ENCODE peak calls at places on chromosomes 7 and 10, in nine cellular contexts. V is GM12865; C is left ventricle myocardium inferior; D is psoas muscle; F is colonic mucosa; X is lower leg skin; A is neural crest cell; W is PC-9; P is CD8-positive, alpha-beta T cell. I is an unnamed sample.

GRCh38 chr10:91944880-91945630 is 21.5 kb downstream of the BTAF1 start:
- DNase-seq in D (no peak), A (no peak), V (peak), P (no peak), X (no peak), F (no peak), W (no peak), C (no peak), I (no peak)

GRCh38 chr7:113197274-113197673 is 78.9 kb upstream of the SMIM30 start:
- DNase-seq in W (no peak), D (no peak), C (no peak), X (no peak), A (no peak), V (no peak), F (no peak), P (no peak), I (no peak)

GRCh38 chr7:131471605-131472004 is 84.8 kb downstream of the PODXL start:
- DNase-seq in X (no peak), D (peak), F (no peak), C (no peak), V (no peak), A (no peak), W (no peak), P (no peak), I (no peak)

GRCh38 chr7:14637968-14638367 is 264.6 kb downstream of the DGKB start:
- DNase-seq in D (no peak), A (no peak), W (no peak), F (no peak), V (no peak), C (no peak), X (no peak), P (no peak), I (no peak)

GRCh38 chr7:27767374-27767773 is 27.4 kb downstream of the TAX1BP1 start:
- DNase-seq in A (no peak), P (no peak), V (no peak), C (no peak), W (no peak), X (no peak), F (no peak), D (no peak), I (no peak)

GRCh38 chr7:111038185-111038584 is 52.7 kb upstream of the LRRN3 start:
- DNase-seq in A (no peak), P (no peak), C (no peak), D (no peak), V (no peak), X (no peak), F (no peak), W (no peak), I (no peak)

GRCh38 chr10:79245539-79246208 is 101.6 kb upstream of the PPIF start:
- DNase-seq in P (no peak), D (no peak), W (no peak), X (no peak), C (no peak), V (peak), A (no peak), F (no peak), I (no peak)

GRCh38 chr7:69695998-69696657 is 97.9 kb downstream of the AUTS2 start:
- DNase-seq in A (no peak), F (no peak), C (no peak), W (no peak), D (no peak), V (peak), P (no peak), X (no peak), I (no peak)

GRCh38 chr7:151579642-151580041 is 59.9 kb upstream of the RHEB start:
- DNase-seq in V (no peak), A (no peak), W (no peak), X (no peak), F (no peak), D (no peak), C (no peak), P (no peak), I (no peak)

GRCh38 chr10:11530806-11531205 is 80.6 kb downstream of the USP6NL start:
- DNase-seq in A (no peak), D (no peak), P (no peak), W (no peak), F (no peak), V (peak), C (no peak), X (no peak), I (no peak)

GRCh38 chr10:11535376-11535959 is 76.0 kb downstream of the USP6NL start:
- DNase-seq in D (no peak), W (no peak), X (no peak), V (peak), P (no peak), A (no peak), F (no peak), C (no peak), I (no peak)

GRCh38 chr10:11536256-11536655 is 75.2 kb downstream of the USP6NL start:
- DNase-seq in C (no peak), A (no peak), V (no peak), D (no peak), X (no peak), W (no peak), P (no peak), F (no peak), I (no peak)

GRCh38 chr10:11532329-11532728 is 79.1 kb downstream of the USP6NL start:
- DNase-seq in A (no peak), P (no peak), V (peak), F (no peak), X (no peak), W (no peak), C (no peak), D (no peak), I (no peak)

GRCh38 chr10:11533328-11533781 is 78.1 kb downstream of the USP6NL start:
- DNase-seq in C (no peak), P (no peak), W (no peak), V (peak), A (no peak), F (no peak), X (no peak), D (no peak), I (no peak)
- TF ChIP-seq CTCF in C (peak), P (no peak), W (no peak), V (peak), A (peak), F (peak), X (no peak), D (peak), I (peak)

DNA sequence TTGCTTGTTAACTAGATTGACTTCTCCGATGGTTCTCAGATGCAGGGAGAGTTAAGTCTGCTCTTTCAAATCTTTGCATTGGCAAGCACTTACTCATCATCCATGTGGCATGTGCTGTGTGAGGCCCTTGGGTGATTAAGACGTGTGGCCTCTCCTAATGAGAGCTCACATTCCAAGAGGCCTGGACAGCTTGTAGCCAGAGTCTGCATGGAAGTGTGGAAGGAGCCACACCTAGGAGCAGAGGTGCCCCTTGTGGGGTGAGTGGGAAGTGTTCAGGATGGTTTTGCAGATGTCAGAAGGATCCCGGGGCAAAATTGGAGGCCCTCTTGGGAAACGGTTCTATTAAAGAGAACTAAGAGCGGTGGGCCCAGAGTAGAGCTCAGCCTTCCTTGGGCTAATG is 225.9 kb downstream of the PAXIP1 start:
- DNase-seq in V (no peak), A (no peak), W (no peak), X (no peak), P (no peak), F (no peak), D (no peak), C (no peak), I (no peak)
- TF ChIP-seq CTCF in V (no peak), A (no peak), W (no peak), X (no peak), P (no peak), F (no peak), D (no peak), C (no peak), I (peak)

GRCh38 chr7:46745700-46746090 is 824.6 kb upstream of the IGFBP3 start:
- DNase-seq in P (no peak), F (no peak), X (no peak), V (no peak), A (no peak), C (no peak), W (no peak), D (no peak), I (no peak)
- TF ChIP-seq CTCF in P (no peak), F (no peak), X (no peak), V (no peak), A (no peak), C (peak), W (no peak), D (no peak), I (no peak)

DNA sequence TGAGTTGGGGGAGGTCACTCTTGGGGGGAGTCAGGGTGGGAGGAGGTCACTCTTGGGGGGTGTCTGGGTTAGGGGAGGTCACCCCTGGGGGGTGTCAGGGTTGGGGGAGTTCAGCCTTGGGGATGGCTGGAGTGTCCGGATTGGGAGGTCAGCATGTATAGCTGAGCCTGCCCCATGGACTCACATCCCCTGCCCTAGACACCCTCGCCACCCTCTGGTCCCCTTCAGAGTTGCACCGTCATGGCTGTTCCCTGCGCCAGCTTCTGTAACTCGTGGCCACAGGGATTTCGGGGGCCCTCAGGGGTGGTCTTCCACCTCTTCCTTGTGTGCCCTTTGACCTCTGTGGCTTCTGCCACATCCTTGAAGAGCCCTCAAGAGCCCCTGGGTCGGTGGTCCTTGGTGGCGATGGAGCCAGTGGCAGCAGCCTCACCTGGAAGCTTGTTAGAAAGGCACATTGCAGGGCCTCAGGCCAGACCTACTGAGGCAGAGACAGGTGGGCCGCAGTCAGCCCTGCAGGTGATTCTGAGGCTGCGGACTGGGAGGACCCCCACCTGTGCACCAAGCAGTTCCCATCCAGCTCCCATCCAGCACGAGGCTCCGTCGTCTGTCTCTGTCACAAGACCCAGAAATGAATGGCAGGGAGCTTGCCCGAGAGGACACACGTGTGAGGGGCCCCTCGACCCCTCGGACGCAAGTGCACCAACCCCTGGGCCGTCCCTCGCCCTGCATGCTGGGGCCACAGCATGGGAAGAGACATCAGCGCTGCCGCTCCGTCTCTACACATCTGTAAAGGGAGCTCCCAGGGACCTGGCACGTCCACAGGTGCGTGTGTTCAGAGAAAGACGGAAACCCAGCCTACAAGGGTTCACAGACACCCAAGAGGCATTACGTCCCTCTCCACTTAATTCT is 44.7 kb upstream of the SUN1 start:
- DNase-seq in P (no peak), W (no peak), D (peak), F (no peak), V (no peak), A (no peak), X (no peak), C (no peak), I (no peak)
- TF ChIP-seq CTCF in P (no peak), W (peak), D (no peak), F (no peak), V (no peak), A (peak), X (no peak), C (no peak), I (peak)

DNA sequence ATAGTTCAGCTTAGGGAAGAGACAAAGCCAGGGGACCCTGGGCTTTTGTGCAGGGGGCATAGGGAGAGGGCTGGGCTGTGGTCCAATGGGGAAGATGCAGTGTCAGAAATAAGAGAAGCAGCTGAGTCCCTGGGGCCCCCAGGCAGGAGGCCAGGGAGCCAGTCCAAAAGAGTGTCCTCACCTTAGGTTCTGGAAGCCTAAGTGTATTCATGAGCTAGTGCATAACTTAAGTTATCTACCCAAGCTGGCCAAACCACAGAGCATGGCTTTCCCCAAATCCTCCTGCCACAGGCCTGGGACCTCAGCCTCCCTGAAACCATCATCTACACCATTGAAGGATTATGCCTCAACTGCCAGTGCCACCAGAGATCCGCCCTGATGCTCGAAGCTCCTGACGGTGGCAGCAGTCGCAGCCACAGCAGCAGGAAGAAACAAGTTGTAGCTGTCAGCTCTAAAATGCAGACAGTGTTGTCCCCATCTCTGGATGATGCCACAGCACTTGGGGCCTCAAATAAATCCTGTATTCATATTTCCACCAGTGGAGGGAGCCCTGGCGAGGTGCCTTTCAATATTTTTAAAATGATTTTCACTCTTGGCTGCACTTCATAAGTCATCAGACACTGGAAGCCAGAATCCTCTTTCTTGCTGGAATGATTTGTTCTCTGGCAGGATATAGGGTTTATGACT is 574.6 kb downstream of the GRID1 start:
- DNase-seq in P (no peak), X (peak), A (no peak), F (no peak), C (no peak), V (peak), W (no peak), D (peak), I (no peak)
- TF ChIP-seq CTCF in P (no peak), X (no peak), A (peak), F (no peak), C (peak), V (peak), W (peak), D (peak), I (peak)

DNA sequence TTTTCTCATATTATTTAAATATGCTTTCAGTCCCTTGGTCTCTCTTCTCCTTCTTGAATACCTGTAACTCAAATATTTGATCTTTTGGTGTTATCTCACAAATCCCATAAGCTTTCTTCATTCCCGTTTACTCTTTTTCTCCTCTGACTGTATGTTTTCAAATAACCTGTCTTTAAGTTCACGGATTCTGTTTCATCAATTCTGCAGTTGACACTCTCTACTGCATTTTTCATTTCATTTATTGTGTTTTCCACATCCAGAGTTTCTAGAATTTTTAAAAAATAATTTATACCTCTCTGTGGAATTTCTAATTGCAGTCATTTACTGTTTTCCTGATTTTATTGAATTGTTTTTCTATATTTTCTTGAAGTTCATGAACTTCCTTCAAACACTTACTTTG is 298.4 kb downstream of the PTPRN2 start:
- DNase-seq in D (no peak), V (no peak), F (no peak), X (no peak), A (no peak), C (no peak), W (no peak), P (no peak), I (no peak)
- TF ChIP-seq CTCF in D (no peak), V (no peak), F (no peak), X (no peak), A (no peak), C (no peak), W (no peak), P (no peak), I (no peak)